ENCODE peak calls at places on chromosomes 16 and 17, in seven cellular contexts. D, V, L, X, O, Z and W are unnamed samples.

GRCh38 chr17:34988644-34989043 is 8.3 kb downstream of the LIG3 start:
- DNase-seq in D (no peak), O (no peak), V (no peak), L (no peak), Z (no peak), X (no peak), W (no peak)

GRCh38 chr17:27575100-27575911 is 55.7 kb upstream of the LGALS9 start:
- DNase-seq in L (no peak), D (no peak), Z (no peak), O (peak; percentile 38), V (no peak), X (no peak), W (no peak)

GRCh38 chr16:48687421-48688038 is 77.5 kb upstream of the N4BP1 start:
- DNase-seq in V (peak; percentile 82), X (peak; percentile 43), D (peak; percentile 42), L (peak; percentile 18), O (peak; percentile 80), Z (no peak), W (peak; percentile 62)

GRCh38 chr17:48499248-48499647 is 31.6 kb downstream of the HOXB1 start:
- DNase-seq in O (no peak), D (no peak), L (no peak), X (no peak), V (no peak), Z (no peak), W (no peak)

GRCh38 chr17:61970030-61970429 is 42.2 kb upstream of the INTS2 start:
- DNase-seq in V (no peak), O (no peak), Z (no peak), D (no peak), L (no peak), X (no peak), W (no peak)

GRCh38 chr17:82941021-82942001 is 101.5 kb upstream of the ZNF750 start:
- DNase-seq in Z (peak; percentile 64), D (no peak), V (no peak), X (peak; percentile 14), O (no peak), L (peak; percentile 3), W (peak; percentile 27)

GRCh38 chr16:89324056-89325010 is 106.8 kb downstream of the ZNF778 start:
- DNase-seq in X (peak; percentile 20), D (no peak), O (no peak), Z (no peak), V (no peak), L (no peak), W (no peak)

GRCh38 chr17:81429813-81430510 is 34.7 kb downstream of the BAHCC1 start:
- DNase-seq in D (no peak), X (no peak), Z (no peak), O (peak; percentile 74), L (no peak), V (no peak), W (no peak)

GRCh38 chr16:70777973-70778406 is 23.0 kb downstream of the VAC14 start:
- DNase-seq in V (no peak), D (no peak), Z (no peak), O (no peak), X (no peak), L (no peak), W (no peak)

GRCh38 chr16:25210758-25211157 is 6.0 kb upstream of the AQP8 start:
- DNase-seq in L (no peak), O (no peak), X (no peak), Z (no peak), V (no peak), D (no peak), W (no peak)

GRCh38 chr17:44543213-44543904 is 13.9 kb upstream of the FZD2 start:
- DNase-seq in V (peak; percentile 83), L (no peak), X (no peak), O (peak; percentile 98), Z (no peak), D (no peak), W (peak; percentile 94)

GRCh38 chr16:89319883-89320716 is 102.6 kb downstream of the ZNF778 start:
- DNase-seq in O (no peak), D (no peak), Z (peak; percentile 85), X (peak; percentile 79), L (peak; percentile 38), V (peak; percentile 76), W (peak; percentile 76)

GRCh38 chr16:85193876-85194275 is 81.6 kb upstream of the CIBAR2 start:
- DNase-seq in X (no peak), L (no peak), D (no peak), Z (no peak), V (no peak), O (no peak), W (no peak)
- TF ChIP-seq CTCF in X (no peak), L (no peak), D (no peak), Z (no peak), V (no peak), O (no peak), W (no peak)

GRCh38 chr17:364766-365165 is 12.2 kb upstream of the RPH3AL start:
- DNase-seq in V (no peak), X (no peak), L (no peak), D (no peak), O (no peak), Z (no peak), W (peak; percentile 5)
- H3K9me3 ChIP-seq in V (no peaks in the 10 kb centered on the region), X (no peaks in the 10 kb centered on the region), L (no peaks in the 10 kb centered on the region), D (no peaks in the 10 kb centered on the region), O (no peaks in the 10 kb centered on the region), Z (no peaks in the 10 kb centered on the region), W (no peaks in the 10 kb centered on the region)

DNA sequence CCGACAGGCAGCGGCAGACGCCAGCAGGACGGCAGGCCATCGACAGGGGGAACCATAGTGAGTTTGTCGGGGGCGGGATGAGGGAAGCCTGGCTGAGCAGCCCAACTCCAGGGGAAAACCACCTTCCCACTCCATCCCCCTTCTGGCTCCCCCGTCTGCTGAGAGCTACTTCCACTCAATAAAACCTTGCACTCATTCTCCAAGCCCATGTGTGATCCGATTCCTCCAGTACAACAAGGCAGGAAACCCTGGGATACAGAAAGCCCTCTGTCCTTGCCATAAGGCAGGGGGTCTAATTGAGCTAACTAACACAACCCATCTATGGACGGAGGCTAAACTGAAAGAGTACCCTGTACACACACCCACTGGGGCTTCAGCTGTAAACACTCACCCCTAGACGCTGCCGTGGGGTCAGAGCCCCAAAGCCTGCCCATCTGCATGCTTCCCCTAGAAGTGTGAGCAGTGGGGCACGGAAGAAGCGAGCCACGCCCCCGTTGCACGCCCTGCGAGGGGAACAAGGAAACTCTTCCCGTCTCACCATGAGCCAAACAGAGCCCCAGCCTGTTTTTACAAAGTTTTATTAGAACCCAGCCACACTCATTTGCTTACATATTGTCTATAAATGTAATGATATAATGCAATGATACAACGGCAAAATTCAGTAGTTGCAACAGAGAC is 4.1 kb downstream of the KRTAP29-1 start:
- DNase-seq in L (no peak), X (no peak), Z (no peak), V (no peak), O (no peak), D (no peak), W (no peak)
- TF ChIP-seq CTCF in L (no peak), X (no peak), Z (no peak), V (no peak), O (no peak), D (no peak), W (no peak)

GRCh38 chr16:12930881-12931280 is 29.5 kb downstream of the SHISA9 start:
- DNase-seq in V (no peak), O (no peak), L (no peak), Z (no peak), D (no peak), X (no peak), W (no peak)
- H3K9me3 ChIP-seq in V (no peaks in the 10 kb centered on the region), O (no peaks in the 10 kb centered on the region), L (no peaks in the 10 kb centered on the region), Z (no peaks in the 10 kb centered on the region), D (no peaks in the 10 kb centered on the region), X (no peaks in the 10 kb centered on the region), W (no peaks in the 10 kb centered on the region)

DNA sequence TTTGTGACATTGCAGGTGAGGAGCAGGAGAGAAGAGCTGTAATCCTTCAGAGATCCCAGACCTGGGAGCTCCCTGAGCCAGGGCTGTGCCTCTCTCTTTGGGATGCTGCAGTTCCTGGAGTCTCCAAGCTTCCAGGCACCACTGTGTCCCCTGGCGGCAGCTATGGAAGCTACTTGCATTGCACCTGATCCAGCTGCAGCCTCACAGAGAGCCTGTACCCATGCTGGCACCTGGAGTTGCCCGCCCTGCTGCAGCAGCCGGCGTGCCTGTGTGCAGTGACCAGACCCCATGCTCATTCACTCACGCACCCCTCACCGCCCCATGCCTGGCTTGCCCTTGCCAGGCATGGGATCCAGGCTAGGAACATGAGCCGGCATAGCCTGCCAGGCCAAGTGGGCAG is 51.8 kb upstream of the MED9 start:
- DNase-seq in O (peak; percentile 70), D (no peak), L (no peak), V (no peak), Z (no peak), X (no peak), W (no peak)
- TF ChIP-seq CTCF in O (no peak), D (no peak), L (no peak), V (no peak), Z (no peak), X (no peak), W (no peak)

GRCh38 chr16:60041671-60042070 is 1307.6 kb upstream of the GOT2 start:
- DNase-seq in D (no peak), X (no peak), Z (no peak), O (no peak), L (no peak), V (no peak), W (no peak)
- H3K9me3 ChIP-seq in D (no peaks in the 10 kb centered on the region), X (no peaks in the 10 kb centered on the region), Z (no peaks in the 10 kb centered on the region), O (no peaks in the 10 kb centered on the region), L (no peaks in the 10 kb centered on the region), V (no peaks in the 10 kb centered on the region), W (no peaks in the 10 kb centered on the region)

GRCh38 chr16:27268376-27269299 is at the start of gene NSMCE1:
- DNase-seq in D (peak; percentile 100), Z (peak; percentile 99), L (peak; percentile 99), V (peak; percentile 92), X (peak; percentile 98), O (peak; percentile 97), W (peak; percentile 96)
- TF ChIP-seq CTCF in D (no peak), Z (peak; percentile 32), L (peak; percentile 60), V (no peak), X (peak; percentile 13), O (no peak), W (peak; percentile 16)

GRCh38 chr16:841455-842060 is 41.0 kb upstream of the GNG13 start:
- DNase-seq in X (no peak), L (no peak), D (no peak), V (no peak), Z (no peak), O (no peak), W (no peak)
- H3K9me3 ChIP-seq in X (no peaks in the 10 kb centered on the region), L (peaks cover 6% of the 10 kb centered on the region), D (no peaks in the 10 kb centered on the region), V (no peaks in the 10 kb centered on the region), Z (no peaks in the 10 kb centered on the region), O (peaks cover 5% of the 10 kb centered on the region), W (no peaks in the 10 kb centered on the region)

DNA sequence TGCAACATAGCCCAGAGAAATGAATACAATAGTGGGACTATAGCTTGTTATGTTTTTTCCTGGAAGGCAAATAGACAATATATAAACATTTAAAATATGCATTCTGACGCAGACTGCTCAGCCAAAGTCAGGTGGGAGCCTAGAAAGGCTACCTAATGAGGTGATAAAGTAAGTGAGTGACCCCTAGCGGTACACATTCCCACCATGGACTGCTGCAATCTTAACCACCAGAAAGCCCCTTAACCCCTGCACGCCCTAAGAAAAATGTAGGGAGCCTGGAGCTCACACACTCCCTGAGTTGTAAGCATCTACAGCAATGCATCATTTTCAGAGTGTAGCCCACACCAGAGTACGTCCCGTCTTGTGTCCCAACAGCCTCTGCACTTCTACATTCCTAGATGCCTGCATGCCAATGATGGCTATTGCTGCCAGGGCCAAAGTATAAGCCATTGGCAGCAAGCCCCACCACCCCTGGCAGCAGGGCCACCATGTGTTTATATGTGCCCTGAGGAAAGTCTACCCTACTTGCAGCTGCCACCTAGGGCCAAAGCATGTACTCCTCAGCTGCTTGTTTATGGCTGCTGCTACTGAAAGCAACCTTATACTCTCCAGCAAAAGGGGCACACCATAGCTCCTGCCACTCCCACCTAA is 127.6 kb downstream of the KIF2B start:
- DNase-seq in O (peak; percentile 85), Z (no peak), L (no peak), D (no peak), V (peak; percentile 51), X (no peak), W (peak; percentile 47)
- TF ChIP-seq CTCF in O (peak; percentile 81), Z (no peak), L (no peak), D (no peak), V (no peak), X (peak; percentile 47), W (peak; percentile 67)